ENCODE peak calls at places on chromosome 17, in five cellular contexts. U is non-pigmented ciliary epithelial cell, I is esophagus squamous epithelium, R is ACHN, B is NCI-H2171 treated with DMSO at 0.1 percent for 48 hours. M is an unnamed sample.

GRCh38 chr17:79833744-79834574 is 5.3 kb downstream of the CBX4 start:
- DNase-seq in R (no peak), B (no peak), U (no peak), I (no peak), M (no peak)

GRCh38 chr17:75078097-75079022 is 9.4 kb upstream of the SLC16A5 start:
- DNase-seq in B (no peak), R (peak; percentile 96), I (no peak), U (no peak), M (no peak)

GRCh38 chr17:14245629-14246028 is 9.0 kb upstream of the CDRT15 start:
- DNase-seq in I (no peak), R (no peak), B (no peak), U (no peak), M (no peak)

GRCh38 chr17:72142614-72143013 is 21.8 kb downstream of the SOX9 start:
- DNase-seq in B (peak; percentile 59), U (no peak), I (no peak), R (no peak), M (peak; percentile 100)

GRCh38 chr17:82155606-82156005 is 57.0 kb downstream of the CCDC57 start:
- DNase-seq in I (no peak), U (no peak), B (no peak), R (no peak), M (no peak)

GRCh38 chr17:2705263-2705662 is 6.3 kb downstream of the CLUH start:
- DNase-seq in R (no peak), I (no peak), B (no peak), U (peak; percentile 35), M (no peak)

GRCh38 chr17:2050871-2051387 is 4.0 kb upstream of the HIC1 start:
- DNase-seq in R (peak; percentile 40), I (no peak), B (peak; percentile 27), U (no peak), M (no peak)

GRCh38 chr17:33342025-33342424 is 48.9 kb upstream of the ASIC2 start:
- DNase-seq in B (no peak), I (no peak), U (no peak), R (no peak), M (no peak)

GRCh38 chr17:50209472-50210248 is 8.2 kb upstream of the COL1A1 start:
- DNase-seq in R (peak; percentile 27), U (peak; percentile 99), I (no peak), B (peak; percentile 32), M (peak; percentile 19)

GRCh38 chr17:78940708-78941107 is 15.5 kb upstream of the TIMP2 start:
- DNase-seq in I (no peak), B (no peak), U (no peak), R (no peak), M (no peak)